ENCODE peak calls at places on chromosomes 1 and 21, in seven cellular contexts. L is fibroblast of lung; E is A549; W is CD4-positive, alpha-beta T cell; X is hepatocyte; B is thyroid gland; H is CD8-positive, alpha-beta memory T cell. C is an unnamed sample.

GRCh38 chr1:82279241-82279640 is 478.5 kb downstream of the ADGRL2 start:
- DNase-seq in L (no peak), E (no peak), W (no peak), X (no peak), B (no peak), H (no peak), C (no peak)

GRCh38 chr1:38527373-38527966 is 332.1 kb downstream of the RRAGC start:
- DNase-seq in L (no peak), E (no peak), W (peak), X (peak), B (peak), H (peak), C (no peak)

GRCh38 chr1:154784924-154785531 is 85.1 kb downstream of the KCNN3 start:
- DNase-seq in L (no peak), E (no peak), W (peak), X (no peak), B (peak), H (peak), C (no peak)

GRCh38 chr1:232149302-232150201 is 480.4 kb downstream of the SIPA1L2 start:
- DNase-seq in L (peak), E (peak), W (no peak), X (no peak), B (no peak), H (no peak), C (peak)

GRCh38 chr1:206032356-206033140 is 8.9 kb upstream of the CTSE start:
- DNase-seq in L (peak), E (no peak), W (no peak), X (no peak), B (no peak), H (no peak), C (no peak)

GRCh38 chr1:192133350-192133950 is 24.8 kb upstream of the RGS18 start:
- DNase-seq in L (peak), E (no peak), W (no peak), X (no peak), B (no peak), H (no peak), C (no peak)

GRCh38 chr1:240086726-240087125 is 5.0 kb upstream of the FMN2 start:
- DNase-seq in L (peak), E (no peak), W (no peak), X (no peak), B (no peak), H (no peak), C (no peak)

GRCh38 chr1:223030871-223031270 is 112.2 kb downstream of the TLR5 start:
- DNase-seq in L (no peak), E (no peak), W (no peak), X (no peak), B (no peak), H (no peak), C (no peak)

GRCh38 chr1:242129103-242129502 is 130.2 kb upstream of the MAP1LC3C start:
- DNase-seq in L (no peak), E (peak), W (no peak), X (peak), B (no peak), H (no peak), C (no peak)

GRCh38 chr21:28375708-28376385 is 616.8 kb downstream of the LTN1 start:
- DNase-seq in L (peak), E (no peak), W (no peak), X (no peak), B (no peak), H (no peak), C (no peak)

GRCh38 chr1:30757196-30757949 is at the start of gene LAPTM5:
- DNase-seq in L (peak), E (no peak), W (no peak), X (no peak), B (no peak), H (peak), C (no peak)

GRCh38 chr1:96710708-96711477 is 10.7 kb upstream of the PTBP2 start:
- DNase-seq in L (peak), E (no peak), W (no peak), X (no peak), B (no peak), H (no peak), C (no peak)

GRCh38 chr1:36366091-36366661 is 19.5 kb downstream of the STK40 start:
- DNase-seq in L (peak), E (no peak), W (peak), X (peak), B (no peak), H (peak), C (no peak)

GRCh38 chr1:31714442-31715096 is 10.8 kb upstream of the COL16A1 start:
- DNase-seq in L (peak), E (peak), W (peak), X (peak), B (peak), H (no peak), C (no peak)

GRCh38 chr1:84698718-84699117 is 8.5 kb upstream of the SSX2IP start:
- DNase-seq in L (peak), E (peak), W (no peak), X (peak), B (peak), H (no peak), C (peak)
- H3K27ac ChIP-seq in L (peak), E (peak), W (no peak), X (peak), B (peak), H (no peak), C (no peak)

GRCh38 chr1:14735861-14736260 is 137.4 kb downstream of the KAZN start:
- DNase-seq in L (no peak), E (no peak), W (no peak), X (no peak), B (no peak), H (no peak), C (no peak)

GRCh38 chr1:14733053-14733778 is 134.7 kb downstream of the KAZN start:
- DNase-seq in L (peak), E (no peak), W (no peak), X (peak), B (no peak), H (no peak), C (no peak)

GRCh38 chr1:14737561-14738094 is 139.1 kb downstream of the KAZN start:
- DNase-seq in L (no peak), E (no peak), W (no peak), X (no peak), B (no peak), H (no peak), C (no peak)

GRCh38 chr1:14733779-14734140 is 135.3 kb downstream of the KAZN start:
- DNase-seq in L (no peak), E (no peak), W (no peak), X (no peak), B (no peak), H (no peak), C (no peak)

GRCh38 chr1:14732726-14733052 is 134.2 kb downstream of the KAZN start:
- DNase-seq in L (no peak), E (no peak), W (no peak), X (no peak), B (no peak), H (no peak), C (no peak)
- H3K27ac ChIP-seq in L (no peak), E (no peak), W (no peak), X (no peak), B (no peak), H (no peak), C (no peak)

GRCh38 chr1:245016700-245017099 is 138.1 kb upstream of the KIF26B start:
- DNase-seq in L (no peak), E (no peak), W (no peak), X (no peak), B (peak), H (no peak), C (no peak)
- H3K27ac ChIP-seq in L (no peak), E (no peak), W (no peak), X (no peak), B (peak), H (no peak), C (no peak)

GRCh38 chr1:221727146-221728036 is 14.5 kb downstream of the DUSP10 start:
- DNase-seq in L (no peak), E (no peak), W (no peak), X (no peak), B (no peak), H (no peak), C (no peak)

GRCh38 chr1:221725683-221726330 is 16.1 kb downstream of the DUSP10 start:
- DNase-seq in L (peak), E (no peak), W (no peak), X (no peak), B (no peak), H (no peak), C (no peak)

GRCh38 chr1:221729771-221730170 is 12.1 kb downstream of the DUSP10 start:
- DNase-seq in L (no peak), E (no peak), W (no peak), X (no peak), B (no peak), H (no peak), C (no peak)

GRCh38 chr1:221726331-221726692 is 15.6 kb downstream of the DUSP10 start:
- DNase-seq in L (no peak), E (no peak), W (no peak), X (no peak), B (no peak), H (no peak), C (no peak)

GRCh38 chr1:221728037-221728505 is 13.8 kb downstream of the DUSP10 start:
- DNase-seq in L (no peak), E (no peak), W (no peak), X (no peak), B (no peak), H (no peak), C (no peak)
- H3K27ac ChIP-seq in L (no peak), E (no peak), W (no peak), X (no peak), B (no peak), H (no peak), C (no peak)

GRCh38 chr1:43937179-43937865 is 3.7 kb downstream of the ARTN start:
- DNase-seq in L (no peak), E (no peak), W (no peak), X (no peak), B (no peak), H (no peak), C (no peak)

GRCh38 chr1:43934279-43934985 is 831 bp downstream of the ARTN start:
- DNase-seq in L (peak), E (peak), W (peak), X (peak), B (peak), H (peak), C (no peak)

GRCh38 chr1:43934986-43935324 is 1.4 kb downstream of the ARTN start:
- DNase-seq in L (no peak), E (no peak), W (no peak), X (no peak), B (no peak), H (no peak), C (no peak)

GRCh38 chr1:43936470-43937151 is 3.0 kb downstream of the ARTN start:
- DNase-seq in L (peak), E (no peak), W (no peak), X (peak), B (peak), H (no peak), C (no peak)

DNA sequence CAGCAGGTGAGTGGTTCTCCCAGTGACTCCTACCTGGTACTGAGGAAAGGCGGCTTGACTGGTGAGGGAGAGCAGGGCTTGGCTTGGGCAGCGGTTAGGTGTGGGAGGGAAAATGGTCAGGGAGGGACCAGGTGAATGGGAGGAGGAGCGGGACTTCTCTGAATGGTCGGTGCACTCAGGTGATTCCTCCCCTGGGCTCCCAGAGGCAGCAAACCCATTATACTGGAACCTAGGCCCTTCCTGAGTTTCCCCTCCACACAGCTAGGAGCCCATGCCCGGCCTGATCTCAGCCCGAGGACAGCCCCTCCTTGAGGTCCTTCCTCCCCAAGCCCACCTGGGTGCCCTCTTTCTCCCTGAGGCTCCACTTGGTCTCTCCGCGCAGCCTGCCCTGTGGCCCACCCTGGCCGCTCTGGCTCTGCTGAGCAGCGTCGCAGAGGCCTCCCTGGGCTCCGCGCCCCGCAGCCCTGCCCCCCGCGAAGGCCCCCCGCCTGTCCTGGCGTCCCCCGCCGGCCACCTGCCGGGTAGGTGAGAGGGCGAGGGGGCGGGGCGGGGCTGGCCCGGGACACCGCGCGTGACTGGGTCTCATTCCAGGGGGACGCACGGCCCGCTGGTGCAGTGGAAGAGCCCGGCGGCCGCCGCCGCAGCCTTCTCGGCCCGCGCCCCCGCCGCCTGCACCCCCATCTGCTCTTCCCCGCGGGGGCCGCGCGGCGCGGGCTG is 2.3 kb downstream of the ARTN start:
- DNase-seq in L (no peak), E (no peak), W (no peak), X (peak), B (peak), H (no peak), C (no peak)
- H3K27ac ChIP-seq in L (no peak), E (no peak), W (no peak), X (no peak), B (no peak), H (no peak), C (no peak)

DNA sequence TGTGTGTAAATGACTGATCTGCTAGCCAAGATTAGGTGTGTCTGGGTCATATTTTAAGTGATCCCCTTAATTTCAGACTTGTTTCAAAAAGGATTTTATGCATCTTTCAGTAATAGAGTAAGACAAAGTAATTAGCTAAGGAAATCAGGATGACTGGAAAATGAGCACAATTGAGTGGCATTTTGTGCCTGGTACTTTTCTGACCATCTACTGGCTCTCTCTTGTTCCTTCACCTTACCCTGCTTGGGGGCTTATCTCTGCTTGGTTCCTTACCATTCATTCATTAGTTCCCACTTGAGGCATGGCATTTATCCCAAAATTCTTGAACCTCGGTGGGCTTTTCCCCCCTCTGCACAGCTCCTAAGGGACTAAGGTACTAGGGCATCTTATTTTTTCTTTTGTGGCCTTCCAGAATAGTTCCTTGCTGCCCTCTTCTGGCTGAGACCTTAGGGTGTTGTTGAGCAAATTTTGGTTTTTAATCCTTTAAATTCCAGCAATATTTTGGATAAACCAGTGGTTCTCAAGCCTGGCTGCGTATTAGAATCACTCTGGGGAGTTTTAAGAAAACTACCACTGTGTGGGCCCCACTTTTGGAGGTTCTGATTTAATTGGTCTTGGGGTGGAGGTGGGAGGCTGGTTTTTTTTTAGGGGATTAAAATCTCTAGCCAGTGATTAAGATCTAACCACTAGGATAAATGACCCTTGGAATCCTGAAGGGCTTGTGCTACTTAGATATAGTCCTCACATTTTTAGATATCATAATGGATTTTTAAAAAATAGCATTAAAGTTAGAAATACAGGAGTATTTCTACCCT is 50.8 kb downstream of the HS2ST1 start:
- DNase-seq in L (peak), E (peak), W (no peak), X (peak), B (peak), H (no peak), C (peak)
- H3K27ac ChIP-seq in L (no peak), E (no peak), W (no peak), X (no peak), B (no peak), H (no peak), C (no peak)

GRCh38 chr1:18899363-18900049 is 2.8 kb downstream of the ALDH4A1 start:
- DNase-seq in L (no peak), E (no peak), W (no peak), X (no peak), B (no peak), H (no peak), C (no peak)
- H3K27ac ChIP-seq in L (no peak), E (no peak), W (no peak), X (no peak), B (no peak), H (no peak), C (no peak)

GRCh38 chr1:3455630-3456448 is 1.4 kb downstream of the ARHGEF16 start:
- DNase-seq in L (no peak), E (no peak), W (no peak), X (no peak), B (no peak), H (no peak), C (no peak)

GRCh38 chr1:3453203-3453761 is 1.2 kb upstream of the ARHGEF16 start:
- DNase-seq in L (peak), E (peak), W (peak), X (peak), B (peak), H (peak), C (peak)

GRCh38 chr1:3454811-3455618 is 550 bp downstream of the ARHGEF16 start:
- DNase-seq in L (no peak), E (no peak), W (no peak), X (peak), B (peak), H (no peak), C (no peak)

GRCh38 chr1:3452866-3453175 is 1.6 kb upstream of the ARHGEF16 start:
- DNase-seq in L (no peak), E (no peak), W (no peak), X (no peak), B (no peak), H (no peak), C (no peak)

GRCh38 chr1:3453891-3454810 is at the start of gene ARHGEF16:
- DNase-seq in L (peak), E (peak), W (peak), X (peak), B (peak), H (peak), C (no peak)
- H3K27ac ChIP-seq in L (no peak), E (peak), W (no peak), X (peak), B (peak), H (no peak), C (peak)

DNA sequence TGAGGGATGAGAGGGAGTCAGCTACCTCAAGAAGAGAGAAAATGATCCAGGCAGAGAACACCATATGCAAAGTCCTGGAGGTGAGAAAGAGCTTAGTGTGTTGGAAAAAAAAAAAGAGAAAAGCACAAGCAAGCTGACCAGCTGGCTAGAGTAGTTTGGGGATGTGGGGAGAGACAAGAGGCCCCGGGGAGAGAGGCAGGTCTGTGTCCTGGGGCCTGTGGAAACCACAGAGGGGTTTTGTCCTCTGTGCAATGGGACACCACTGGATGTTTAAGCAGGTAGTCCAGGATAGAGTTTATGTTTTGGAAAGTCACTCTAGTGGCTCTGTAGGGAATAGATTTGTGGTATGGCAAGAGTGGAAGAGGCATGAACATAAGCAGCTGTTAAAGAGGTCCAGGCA is 14.4 kb upstream of the CHI3L1 start:
- DNase-seq in L (no peak), E (no peak), W (no peak), X (no peak), B (no peak), H (no peak), C (no peak)
- H3K27ac ChIP-seq in L (peak), E (no peak), W (no peak), X (peak), B (no peak), H (no peak), C (no peak)

GRCh38 chr1:13483946-13484345 is 29.9 kb downstream of the LRRC38 start:
- DNase-seq in L (no peak), E (no peak), W (no peak), X (no peak), B (no peak), H (no peak), C (no peak)

GRCh38 chr1:13478687-13479086 is 35.1 kb downstream of the LRRC38 start:
- DNase-seq in L (no peak), E (no peak), W (no peak), X (no peak), B (no peak), H (no peak), C (no peak)

GRCh38 chr1:13482600-13482999 is 31.2 kb downstream of the LRRC38 start:
- DNase-seq in L (no peak), E (no peak), W (no peak), X (no peak), B (no peak), H (no peak), C (no peak)

GRCh38 chr1:13479171-13479856 is 34.5 kb downstream of the LRRC38 start:
- DNase-seq in L (no peak), E (no peak), W (no peak), X (no peak), B (no peak), H (no peak), C (no peak)
- H3K27ac ChIP-seq in L (no peak), E (no peak), W (no peak), X (no peak), B (no peak), H (no peak), C (no peak)

C was measured in Panc1.